ENCODE peak calls at places on chromosomes 16 and 17, in five cellular contexts. R is EL; V is HEK293T; H is hypothalamus; M is activated T-cell treated with anti-CD3 and anti-CD28 coated beads, Interleukin-2, amount 50 U/mL, for 72 hours. Z is an unnamed sample.

GRCh38 chr16:28521436-28521835 is 14.8 kb upstream of the IL27 start:
- DNase-seq in R (no peak), V (no peak), H (no peak), M (no peak), Z (no peak)

GRCh38 chr17:82085031-82085861 is 12.8 kb downstream of the FASN start:
- DNase-seq in R (no peak), V (no peak), H (no peak), M (no peak), Z (no peak)

GRCh38 chr16:3020604-3021448 is 658 bp downstream of the TNFRSF12A start:
- DNase-seq in R (peak), V (no peak), H (peak), M (peak), Z (peak)

GRCh38 chr17:39782481-39782880 is 44.7 kb downstream of the GRB7 start:
- DNase-seq in R (no peak), V (no peak), H (no peak), M (no peak), Z (no peak)

GRCh38 chr17:64709481-64709880 is 47.4 kb upstream of the SMURF2 start:
- DNase-seq in R (no peak), V (no peak), H (no peak), M (no peak), Z (no peak)

GRCh38 chr17:29018788-29019474 is 13.1 kb upstream of the SEZ6 start:
- DNase-seq in R (no peak), V (no peak), H (no peak), M (no peak), Z (no peak)

GRCh38 chr16:28878083-28878926 is at the start of gene ATP2A1:
- DNase-seq in R (no peak), V (no peak), H (no peak), M (no peak), Z (no peak)

GRCh38 chr17:36921131-36921851 is 16.0 kb upstream of the LHX1 start:
- DNase-seq in R (no peak), V (no peak), H (no peak), M (peak), Z (peak)

GRCh38 chr16:29644973-29645698 is 17.9 kb upstream of the SPN start:
- DNase-seq in R (no peak), V (no peak), H (no peak), M (no peak), Z (no peak)

GRCh38 chr17:2418572-2418971 is 17.7 kb upstream of the MNT start:
- DNase-seq in R (no peak), V (no peak), H (no peak), M (no peak), Z (no peak)

GRCh38 chr16:49274936-49275730 is 6.5 kb downstream of the CBLN1 start:
- DNase-seq in R (no peak), V (no peak), H (no peak), M (no peak), Z (peak)

GRCh38 chr16:72983728-72984350 is 64.1 kb downstream of the ZFHX3 start:
- DNase-seq in R (no peak), V (no peak), H (no peak), M (no peak), Z (no peak)

GRCh38 chr17:66275651-66276050 is 26.8 kb upstream of the PRKCA start:
- DNase-seq in R (peak), V (no peak), H (no peak), M (no peak), Z (no peak)

GRCh38 chr16:9484901-9485300 is 393.5 kb downstream of the HAPSTR1 start:
- DNase-seq in R (no peak), V (no peak), H (no peak), M (no peak), Z (no peak)

GRCh38 chr17:81494984-81495383 is 17.6 kb downstream of the ACTG1 start:
- DNase-seq in R (no peak), V (no peak), H (no peak), M (no peak), Z (no peak)

GRCh38 chr17:53797497-53797896 is 25.2 kb upstream of the KIF2B start:
- DNase-seq in R (no peak), V (no peak), H (no peak), M (no peak), Z (no peak)

GRCh38 chr16:57444711-57445110 is 2.5 kb downstream of the CIAPIN1 start:
- DNase-seq in R (no peak), V (no peak), H (no peak), M (no peak), Z (no peak)

GRCh38 chr17:49180998-49181635 is 29.3 kb downstream of the GNGT2 start:
- DNase-seq in R (no peak), V (no peak), H (no peak), M (no peak), Z (no peak)

GRCh38 chr17:50630524-50631194 is 4.0 kb upstream of the ABCC3 start:
- DNase-seq in R (peak), V (peak), H (no peak), M (peak), Z (peak)

GRCh38 chr16:83774066-83774465 is 33.7 kb upstream of the HSBP1 start:
- DNase-seq in R (no peak), V (no peak), H (no peak), M (no peak), Z (no peak)

GRCh38 chr16:51365715-51366114 is 214.6 kb upstream of the SALL1 start:
- DNase-seq in R (no peak), V (no peak), H (no peak), M (no peak), Z (no peak)

GRCh38 chr17:44308865-44309264 is 464 bp downstream of the RUNDC3A start:
- DNase-seq in R (no peak), V (peak), H (peak), M (no peak), Z (peak)

GRCh38 chr16:20916927-20917326 is 16.4 kb downstream of the LYRM1 start:
- DNase-seq in R (no peak), V (no peak), H (no peak), M (no peak), Z (no peak)

GRCh38 chr17:61235001-61235820 is 164.4 kb upstream of the TBX2 start:
- DNase-seq in R (no peak), V (no peak), H (no peak), M (no peak), Z (no peak)

GRCh38 chr16:47359478-47359877 is 101.4 kb downstream of the ITFG1 start:
- DNase-seq in R (no peak), V (no peak), H (no peak), M (no peak), Z (no peak)

GRCh38 chr16:30637952-30638351 is 12.8 kb upstream of the PRR14 start:
- DNase-seq in R (peak), V (peak), H (no peak), M (no peak), Z (no peak)

Z was measured in H9.